ENCODE peak calls at places on chromosomes 2 and 18, in six cellular contexts. I is endothelial cell of umbilical vein, J is A549, L is HepG2, N is K562, S is GM12878. Q is an unnamed sample.
A peak's percentile ranks its signal among the peaks of the same experiment; 100 is the strongest.

GRCh38 chr2:237097911-237098702 is 12.4 kb downstream of the COPS8 start:
- DNase-seq in I (peak; percentile 88), J (peak; percentile 42), L (no peak), N (no peak), S (no peak), Q (no peak)

GRCh38 chr18:70037453-70038061 is 89.9 kb upstream of the CD226 start:
- DNase-seq in I (no peak), J (no peak), L (no peak), N (no peak), S (no peak), Q (no peak)

GRCh38 chr2:183038341-183039300 is at the start of gene NCKAP1:
- DNase-seq in I (peak; percentile 88), J (peak; percentile 89), L (peak; percentile 76), N (peak; percentile 91), S (no peak), Q (no peak)

GRCh38 chr2:72149556-72150156 is 2.0 kb upstream of the CYP26B1 start:
- DNase-seq in I (peak; percentile 26), J (no peak), L (no peak), N (no peak), S (no peak), Q (no peak)

GRCh38 chr2:36670881-36671595 is 25.5 kb upstream of the VIT start:
- DNase-seq in I (peak; percentile 32), J (no peak), L (no peak), N (no peak), S (no peak), Q (no peak)

GRCh38 chr2:215436705-215437570 is 1.1 kb upstream of the FN1 start:
- DNase-seq in I (peak; percentile 78), J (no peak), L (no peak), N (no peak), S (no peak), Q (no peak)

GRCh38 chr18:3816601-3817363 is 366.8 kb downstream of the TGIF1 start:
- DNase-seq in I (peak; percentile 64), J (peak; percentile 89), L (peak; percentile 44), N (no peak), S (no peak), Q (no peak)

GRCh38 chr2:11370377-11371098 is 26.1 kb upstream of the ROCK2 start:
- DNase-seq in I (no peak), J (peak; percentile 87), L (peak; percentile 99), N (no peak), S (no peak), Q (no peak)

GRCh38 chr2:191351298-191351697 is 106.1 kb downstream of the MYO1B start:
- DNase-seq in I (no peak), J (no peak), L (no peak), N (no peak), S (no peak), Q (no peak)

GRCh38 chr2:12549641-12550040 is 167.1 kb upstream of the TRIB2 start:
- DNase-seq in I (no peak), J (no peak), L (no peak), N (no peak), S (no peak), Q (no peak)

GRCh38 chr2:142603761-142604160 is 273.7 kb upstream of the KYNU start:
- DNase-seq in I (peak; percentile 4), J (no peak), L (no peak), N (no peak), S (no peak), Q (peak; percentile 16)

GRCh38 chr18:56333846-56334245 is 304.5 kb downstream of the TXNL1 start:
- DNase-seq in I (no peak), J (no peak), L (no peak), N (no peak), S (no peak), Q (no peak)

GRCh38 chr18:45539383-45539960 is 75.8 kb upstream of the SLC14A2 start:
- DNase-seq in I (no peak), J (no peak), L (no peak), N (no peak), S (no peak), Q (no peak)

GRCh38 chr2:241160318-241160717 is 10.1 kb downstream of the PPP1R7 start:
- DNase-seq in I (no peak), J (no peak), L (no peak), N (no peak), S (no peak), Q (no peak)

GRCh38 chr2:189115126-189115525 is 64.4 kb downstream of the COL5A2 start:
- DNase-seq in I (peak; percentile 50), J (no peak), L (no peak), N (no peak), S (no peak), Q (no peak)

DNA sequence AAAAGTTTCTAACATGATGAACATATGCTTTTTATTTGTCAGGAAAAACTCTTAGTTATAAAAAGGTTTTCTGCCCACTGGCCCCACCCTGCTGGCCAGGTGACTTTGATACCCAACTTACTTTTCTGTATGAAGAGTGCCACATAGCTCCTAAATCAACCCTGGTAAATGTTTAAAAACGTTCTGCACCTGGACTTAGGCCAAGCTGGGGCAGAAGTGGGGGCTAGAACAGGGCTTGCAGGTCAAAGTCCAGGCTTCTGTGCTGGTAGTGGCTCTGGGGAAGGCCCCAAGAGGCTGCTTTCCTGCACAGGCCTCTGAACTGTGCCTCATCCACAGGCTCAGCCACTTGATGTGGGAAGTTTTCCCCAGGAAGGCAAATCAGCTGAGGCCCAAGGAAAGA is 171.7 kb downstream of the ANKRD30B start:
- DNase-seq in I (no peak), J (no peak), L (peak; percentile 3), N (no peak), S (no peak), Q (no peak)
- TF ChIP-seq MYC in I (no peak), J (no peak), L (no peak), N (no peak), S (no peak), Q (no peak)

GRCh38 chr2:161613161-161613560 is 11.1 kb upstream of the SLC4A10 start:
- DNase-seq in I (no peak), J (no peak), L (no peak), N (no peak), S (no peak), Q (no peak)
- TF ChIP-seq MYC in I (no peak), J (no peak), L (no peak), N (no peak), S (no peak), Q (no peak)

GRCh38 chr2:59528525-59528924 is 1024.9 kb downstream of the BCL11A start:
- DNase-seq in I (no peak), J (no peak), L (no peak), N (no peak), S (no peak), Q (peak; percentile 33)
- TF ChIP-seq MYC in I (no peak), J (no peak), L (no peak), N (no peak), S (no peak), Q (no peak)

GRCh38 chr2:161798027-161798426 is 173.8 kb downstream of the SLC4A10 start:
- DNase-seq in I (no peak), J (no peak), L (no peak), N (no peak), S (no peak), Q (no peak)

GRCh38 chr2:161796192-161796591 is 172.0 kb downstream of the SLC4A10 start:
- DNase-seq in I (no peak), J (no peak), L (peak; percentile 45), N (no peak), S (no peak), Q (peak; percentile 29)
- TF ChIP-seq MYC in I (no peak), J (no peak), L (no peak), N (no peak), S (no peak), Q (no peak)

GRCh38 chr2:99297990-99298389 is 3.0 kb downstream of the LYG1 start:
- DNase-seq in I (no peak), J (no peak), L (no peak), N (no peak), S (no peak), Q (peak; percentile 88)
- TF ChIP-seq MYC in I (no peak), J (no peak), L (no peak), N (no peak), S (no peak), Q (no peak)

GRCh38 chr2:85611217-85611704 is 605 bp downstream of the C2orf68 start:
- DNase-seq in I (peak; percentile 31), J (no peak), L (no peak), N (no peak), S (no peak), Q (no peak)
- TF ChIP-seq MYC in I (no peak), J (no peak), L (no peak), N (no peak), S (no peak), Q (no peak)

DNA sequence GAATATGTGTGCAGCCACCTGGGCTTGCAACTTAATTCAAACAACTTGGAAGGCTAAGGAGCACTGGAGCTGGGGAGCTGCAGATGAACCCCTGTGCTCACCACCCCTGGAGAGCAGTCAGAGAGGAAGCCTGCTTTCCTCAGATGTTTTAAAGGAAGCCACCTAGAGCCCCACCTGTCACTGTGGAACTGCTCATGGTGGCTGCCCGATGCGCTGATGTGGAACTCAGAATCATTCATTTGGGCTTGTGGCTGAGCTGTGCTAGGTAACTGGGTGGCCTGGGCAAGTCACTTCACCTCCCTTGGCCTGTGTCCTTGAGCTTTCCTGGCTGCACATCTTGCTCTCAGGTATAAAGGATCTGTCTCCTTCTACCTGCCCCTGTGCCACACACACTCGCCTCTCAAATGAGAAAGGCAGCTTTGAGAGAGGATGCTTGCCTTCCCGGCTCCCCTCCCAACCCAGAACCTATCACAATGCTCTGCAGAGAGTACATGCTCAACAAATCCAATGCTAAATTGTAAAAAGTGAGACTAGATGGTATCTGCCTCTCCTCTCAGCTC is 41.3 kb downstream of the BCL11A start:
- DNase-seq in I (no peak), J (no peak), L (no peak), N (no peak), S (no peak), Q (no peak)
- TF ChIP-seq MYC in I (no peak), J (no peak), L (no peak), N (no peak), S (no peak), Q (no peak)

GRCh38 chr2:45923701-45924100 is 272.2 kb downstream of the PRKCE start:
- DNase-seq in I (no peak), J (no peak), L (no peak), N (no peak), S (no peak), Q (no peak)

GRCh38 chr2:45925636-45926350 is 274.3 kb downstream of the PRKCE start:
- DNase-seq in I (no peak), J (no peak), L (no peak), N (no peak), S (no peak), Q (no peak)

GRCh38 chr2:45921921-45922320 is 270.4 kb downstream of the PRKCE start:
- DNase-seq in I (no peak), J (no peak), L (no peak), N (no peak), S (no peak), Q (no peak)

GRCh38 chr2:45919711-45920111 is 268.2 kb downstream of the PRKCE start:
- DNase-seq in I (no peak), J (no peak), L (no peak), N (no peak), S (no peak), Q (no peak)

DNA sequence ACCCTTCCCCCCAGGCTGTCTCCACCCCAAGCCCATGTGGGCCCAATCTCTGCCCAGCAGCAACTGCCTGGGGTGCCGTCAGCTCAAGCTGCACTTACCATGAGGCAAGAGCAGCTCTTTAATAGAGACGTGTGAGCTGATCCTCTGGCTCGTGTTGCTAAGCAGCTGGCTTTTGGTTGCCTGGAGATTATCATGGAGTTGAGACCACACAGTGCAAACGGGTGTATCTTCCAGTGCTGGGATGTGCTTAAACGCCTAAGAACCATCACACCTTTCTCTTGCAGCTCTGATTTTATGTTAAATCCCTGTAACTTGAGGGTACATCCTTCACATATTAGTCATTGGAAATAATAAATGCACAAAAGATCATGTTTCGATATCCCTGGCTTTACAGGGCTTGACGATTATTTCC is 271.1 kb downstream of the PRKCE start:
- DNase-seq in I (no peak), J (no peak), L (no peak), N (no peak), S (no peak), Q (no peak)
- TF ChIP-seq MYC in I (no peak), J (no peak), L (no peak), N (no peak), S (no peak), Q (no peak)